ENCODE peak calls at places on chromosomes 4 and X, in ten cellular contexts. E is osteocyte, P is GM23338, T is fibroblast of lung, I is nephron progenitor cell, A is progenitor cell of endocrine pancreas, L is transverse colon, H is IMR-90, J is uterus, M is stomach. D is an unnamed sample.
A peak's percentile ranks its signal among the peaks of the same experiment; 100 is the strongest.

GRCh38 chr4:115121351-115122043 is 8.1 kb upstream of the NDST4 start:
- DNase-seq in A (no peak), M (no peak), P (no peak), H (no peak), L (no peak), T (no peak), I (no peak), E (no peak), J (no peak), D (no peak)

GRCh38 chrX:153903991-153904957 is at the start of gene AVPR2:
- DNase-seq in I (no peak), M (no peak), T (no peak), P (no peak), H (no peak), E (no peak), L (no peak), A (no peak), J (no peak), D (no peak)

GRCh38 chrX:150730719-150731118 is 37.5 kb downstream of the MTMR1 start:
- DNase-seq in L (no peak), T (peak; percentile 52), M (no peak), E (no peak), H (peak; percentile 55), A (no peak), I (no peak), P (no peak), J (no peak), D (peak; percentile 52)

GRCh38 chr4:11480683-11481082 is 52.0 kb upstream of the HS3ST1 start:
- DNase-seq in L (no peak), I (no peak), P (no peak), J (no peak), H (peak; percentile 11), M (no peak), A (no peak), E (no peak), T (no peak), D (no peak)

GRCh38 chrX:134971926-134972325 is 18.9 kb upstream of the SMIM10 start:
- DNase-seq in E (no peak), J (no peak), T (peak; percentile 71), P (no peak), A (no peak), H (peak; percentile 42), I (no peak), M (no peak), L (no peak), D (peak; percentile 19)

GRCh38 chrX:40172980-40173661 is 75.4 kb upstream of the BCOR start:
- DNase-seq in P (no peak), L (no peak), A (no peak), J (no peak), E (no peak), M (no peak), H (no peak), I (no peak), T (no peak), D (no peak)

GRCh38 chr4:154018659-154019058 is 229.8 kb upstream of the SFRP2 start:
- DNase-seq in P (peak; percentile 80), L (no peak), J (no peak), T (no peak), I (peak; percentile 22), H (no peak), A (no peak), E (no peak), M (no peak), D (no peak)

GRCh38 chrX:13688384-13688771 is 550 bp upstream of the RAB9A start:
- DNase-seq in I (no peak), H (no peak), A (no peak), M (no peak), P (no peak), T (no peak), L (no peak), J (no peak), E (no peak), D (no peak)

GRCh38 chr4:26459756-26460530 is 30.3 kb downstream of the CCKAR start:
- DNase-seq in I (no peak), L (no peak), P (no peak), A (no peak), H (peak; percentile 90), T (peak; percentile 79), E (peak; percentile 77), J (no peak), M (no peak), D (peak; percentile 52)

GRCh38 chrX:3393168-3393567 is 46.7 kb upstream of the MXRA5 start:
- DNase-seq in I (no peak), A (no peak), H (no peak), E (no peak), P (no peak), L (no peak), T (no peak), J (no peak), M (no peak), D (no peak)

DNA sequence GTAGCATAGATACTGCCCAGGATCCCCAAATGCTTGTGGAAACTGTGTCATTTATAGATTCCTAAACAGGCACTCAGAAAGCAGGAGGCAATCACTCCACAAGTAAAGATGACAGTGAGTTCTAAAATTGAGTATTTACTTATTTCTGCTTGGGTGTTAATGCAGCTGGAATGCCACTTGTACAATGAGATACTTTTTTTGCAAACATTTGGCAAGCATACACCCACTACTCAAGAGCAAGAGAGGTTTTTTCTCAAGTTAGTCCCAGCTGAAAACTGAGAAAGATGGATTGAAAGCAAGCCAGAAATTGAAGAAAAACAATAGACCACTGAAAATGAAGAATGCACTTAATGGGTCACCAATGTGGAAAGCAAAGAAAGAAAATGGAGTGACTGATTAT is 22.5 kb downstream of the GABRA3 start:
- DNase-seq in L (no peak), T (peak; percentile 67), M (no peak), E (no peak), I (no peak), A (no peak), J (no peak), H (no peak), P (no peak), D (no peak)
- TF ChIP-seq CTCF in L (no peak), T (no peak), M (no peak), E (no peak), I (no peak), A (no peak), J (no peak), H (no peak), P (no peak), D (no peak)

DNA sequence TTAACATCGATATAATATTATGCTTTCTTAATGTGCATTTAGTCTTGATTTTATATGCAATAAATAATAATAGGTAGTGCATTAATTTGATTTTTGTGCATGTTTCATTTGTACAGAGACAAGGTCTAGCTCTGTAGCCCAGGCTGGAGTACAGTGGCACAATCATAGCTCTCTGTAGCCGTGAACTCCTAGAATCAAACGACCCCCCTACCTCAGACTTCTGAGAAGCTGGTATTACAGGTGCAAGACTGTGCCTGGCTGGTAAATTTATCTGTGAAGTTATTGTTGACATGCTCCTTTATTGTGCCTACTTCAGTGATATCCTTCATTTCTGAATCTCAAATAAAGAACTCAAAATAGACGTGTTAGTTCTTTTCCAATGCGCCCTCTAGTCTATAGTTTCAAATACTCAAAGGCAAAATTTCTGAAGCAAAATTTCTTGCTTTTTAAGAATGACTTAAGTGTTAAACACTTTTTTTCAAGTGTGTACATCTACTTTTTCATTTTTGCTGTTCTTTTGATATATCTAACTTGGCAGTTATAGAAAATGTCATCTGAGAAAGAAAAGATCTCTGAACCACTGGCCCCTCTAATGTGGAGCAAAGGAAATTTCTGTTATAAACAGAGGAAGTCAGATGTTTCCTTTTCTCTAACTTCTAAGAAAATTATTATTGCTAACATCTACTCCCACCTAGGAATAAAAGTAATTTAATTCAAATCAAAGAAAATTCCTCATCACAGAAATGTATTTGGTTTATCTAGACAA is 28.3 kb upstream of the GUCY1A1 start:
- DNase-seq in L (no peak), J (no peak), P (no peak), I (no peak), A (no peak), H (no peak), E (no peak), M (no peak), T (no peak), D (no peak)
- TF ChIP-seq CTCF in L (no peak), J (no peak), P (no peak), I (no peak), A (no peak), H (no peak), E (no peak), M (no peak), T (no peak), D (no peak)

GRCh38 chrX:36950495-36951253 is 57.5 kb upstream of the FAM47C start:
- DNase-seq in E (no peak), L (no peak), T (no peak), I (no peak), H (no peak), J (no peak), A (no peak), M (no peak), P (peak; percentile 66), D (no peak)
- TF ChIP-seq CTCF in E (no peak), L (no peak), T (no peak), I (no peak), H (no peak), J (no peak), A (no peak), M (no peak), P (no peak), D (no peak)

GRCh38 chr4:145180298-145181090 is at the start of gene OTUD4:
- DNase-seq in A (peak; percentile 93), I (peak; percentile 93), M (peak; percentile 97), J (peak; percentile 94), H (peak; percentile 94), T (peak; percentile 98), P (peak; percentile 94), E (peak; percentile 97), L (peak; percentile 96), D (peak; percentile 93)
- TF ChIP-seq CTCF in A (peak; percentile 31), I (no peak), M (no peak), J (peak; percentile 28), H (peak; percentile 22), T (no peak), P (peak; percentile 22), E (no peak), L (no peak), D (peak; percentile 38)

GRCh38 chr4:53653484-53654053 is 62.3 kb upstream of the LNX1 start:
- DNase-seq in A (peak; percentile 18), J (no peak), L (peak; percentile 38), E (no peak), H (peak; percentile 5), M (peak; percentile 82), T (no peak), I (no peak), P (no peak), D (peak; percentile 30)
- TF ChIP-seq CTCF in A (no peak), J (no peak), L (no peak), E (no peak), H (no peak), M (no peak), T (no peak), I (no peak), P (no peak), D (peak; percentile 49)

D was measured in HFFc6.